ENCODE peak calls at places on chromosome 1, in nine cellular contexts. One of them, this sample, is unnamed.
A peak's percentile ranks its signal among the peaks of the same experiment; 100 is the strongest.

GRCh38 chr1:30038134-30039025 is 685.0 kb downstream of the MATN1 start:
- DNase-seq in nucleus accumbens: no peak
- DNase-seq in HCT116: no peak
- DNase-seq in NCI-H1417: no peak
- DNase-seq in fibroblast of the aortic adventitia: no peak
- DNase-seq in activated CD4-positive, alpha-beta T cell treated with anti-CD3 and anti-CD28 coated beads for 24 hours: no peak
- DNase-seq in SK-MEL-5: no peak
- DNase-seq in Right ventricle myocardium inferior: no peak
- DNase-seq in NCI-H1436: no peak
- DNase-seq in this sample: no peak

GRCh38 chr1:231171623-231172197 is 9.9 kb downstream of the TRIM67 start:
- DNase-seq in Right ventricle myocardium inferior: no peak
- DNase-seq in fibroblast of the aortic adventitia: no peak
- DNase-seq in SK-MEL-5: no peak
- DNase-seq in nucleus accumbens: no peak
- DNase-seq in NCI-H1417: no peak
- DNase-seq in NCI-H1436: no peak
- DNase-seq in HCT116: no peak
- DNase-seq in activated CD4-positive, alpha-beta T cell treated with anti-CD3 and anti-CD28 coated beads for 24 hours: no peak
- DNase-seq in this sample: no peak

GRCh38 chr1:77796695-77797405 is 17.4 kb downstream of the MIGA1 start:
- DNase-seq in SK-MEL-5: peak; percentile 93
- DNase-seq in nucleus accumbens: no peak
- DNase-seq in NCI-H1417: no peak
- DNase-seq in HCT116: no peak
- DNase-seq in activated CD4-positive, alpha-beta T cell treated with anti-CD3 and anti-CD28 coated beads for 24 hours: no peak
- DNase-seq in NCI-H1436: no peak
- DNase-seq in fibroblast of the aortic adventitia: no peak
- DNase-seq in Right ventricle myocardium inferior: no peak
- DNase-seq in this sample: no peak

GRCh38 chr1:76583875-76584477 is 283.3 kb upstream of the ST6GALNAC5 start:
- DNase-seq in NCI-H1417: no peak
- DNase-seq in fibroblast of the aortic adventitia: no peak
- DNase-seq in SK-MEL-5: no peak
- DNase-seq in activated CD4-positive, alpha-beta T cell treated with anti-CD3 and anti-CD28 coated beads for 24 hours: no peak
- DNase-seq in nucleus accumbens: no peak
- DNase-seq in NCI-H1436: no peak
- DNase-seq in Right ventricle myocardium inferior: no peak
- DNase-seq in HCT116: no peak
- DNase-seq in this sample: no peak

GRCh38 chr1:178033019-178033418 is 60.9 kb upstream of the RASAL2 start:
- DNase-seq in Right ventricle myocardium inferior: no peak
- DNase-seq in NCI-H1417: no peak
- DNase-seq in SK-MEL-5: no peak
- DNase-seq in HCT116: no peak
- DNase-seq in fibroblast of the aortic adventitia: no peak
- DNase-seq in nucleus accumbens: no peak
- DNase-seq in NCI-H1436: no peak
- DNase-seq in activated CD4-positive, alpha-beta T cell treated with anti-CD3 and anti-CD28 coated beads for 24 hours: no peak
- DNase-seq in this sample: no peak

GRCh38 chr1:16724718-16725438 is 15.4 kb upstream of the RNU1-4 start:
- DNase-seq in nucleus accumbens: no peak
- DNase-seq in activated CD4-positive, alpha-beta T cell treated with anti-CD3 and anti-CD28 coated beads for 24 hours: no peak
- DNase-seq in SK-MEL-5: no peak
- DNase-seq in fibroblast of the aortic adventitia: no peak
- DNase-seq in NCI-H1417: no peak
- DNase-seq in HCT116: no peak
- DNase-seq in NCI-H1436: no peak
- DNase-seq in Right ventricle myocardium inferior: no peak
- DNase-seq in this sample: no peak

GRCh38 chr1:3584915-3585314 is 26.4 kb downstream of the MEGF6 start:
- DNase-seq in NCI-H1436: no peak
- DNase-seq in NCI-H1417: no peak
- DNase-seq in activated CD4-positive, alpha-beta T cell treated with anti-CD3 and anti-CD28 coated beads for 24 hours: no peak
- DNase-seq in SK-MEL-5: no peak
- DNase-seq in fibroblast of the aortic adventitia: no peak
- DNase-seq in nucleus accumbens: no peak
- DNase-seq in HCT116: no peak
- DNase-seq in Right ventricle myocardium inferior: no peak
- DNase-seq in this sample: no peak

GRCh38 chr1:50080904-50081586 is 27.7 kb upstream of the ELAVL4 start:
- DNase-seq in NCI-H1436: peak; percentile 53
- DNase-seq in activated CD4-positive, alpha-beta T cell treated with anti-CD3 and anti-CD28 coated beads for 24 hours: no peak
- DNase-seq in SK-MEL-5: peak; percentile 57
- DNase-seq in NCI-H1417: peak; percentile 54
- DNase-seq in Right ventricle myocardium inferior: no peak
- DNase-seq in nucleus accumbens: no peak
- DNase-seq in HCT116: no peak
- DNase-seq in fibroblast of the aortic adventitia: no peak
- DNase-seq in this sample: no peak

GRCh38 chr1:246921481-246921880 is 10.3 kb downstream of the AHCTF1 start:
- DNase-seq in nucleus accumbens: no peak
- DNase-seq in Right ventricle myocardium inferior: no peak
- DNase-seq in activated CD4-positive, alpha-beta T cell treated with anti-CD3 and anti-CD28 coated beads for 24 hours: no peak
- DNase-seq in fibroblast of the aortic adventitia: peak; percentile 14
- DNase-seq in SK-MEL-5: no peak
- DNase-seq in NCI-H1436: no peak
- DNase-seq in HCT116: no peak
- DNase-seq in NCI-H1417: no peak
- DNase-seq in this sample: no peak

GRCh38 chr1:60848583-60849188 is 233.7 kb upstream of the NFIA start:
- DNase-seq in Right ventricle myocardium inferior: no peak
- DNase-seq in HCT116: peak; percentile 54
- DNase-seq in SK-MEL-5: peak; percentile 72
- DNase-seq in nucleus accumbens: no peak
- DNase-seq in NCI-H1436: peak; percentile 34
- DNase-seq in activated CD4-positive, alpha-beta T cell treated with anti-CD3 and anti-CD28 coated beads for 24 hours: no peak
- DNase-seq in NCI-H1417: no peak
- DNase-seq in fibroblast of the aortic adventitia: peak; percentile 82
- DNase-seq in this sample: peak; percentile 8

GRCh38 chr1:225425211-225425786 is 2.5 kb downstream of the LBR start:
- DNase-seq in fibroblast of the aortic adventitia: peak; percentile 20
- DNase-seq in HCT116: no peak
- DNase-seq in NCI-H1417: no peak
- DNase-seq in activated CD4-positive, alpha-beta T cell treated with anti-CD3 and anti-CD28 coated beads for 24 hours: no peak
- DNase-seq in SK-MEL-5: no peak
- DNase-seq in NCI-H1436: no peak
- DNase-seq in nucleus accumbens: no peak
- DNase-seq in Right ventricle myocardium inferior: no peak
- DNase-seq in this sample: peak; percentile 88

GRCh38 chr1:225651376-225651871 is 1.5 kb downstream of the ENAH start:
- DNase-seq in activated CD4-positive, alpha-beta T cell treated with anti-CD3 and anti-CD28 coated beads for 24 hours: no peak
- DNase-seq in NCI-H1417: peak; percentile 54
- DNase-seq in NCI-H1436: no peak
- DNase-seq in fibroblast of the aortic adventitia: peak; percentile 63
- DNase-seq in HCT116: no peak
- DNase-seq in Right ventricle myocardium inferior: no peak
- DNase-seq in nucleus accumbens: no peak
- DNase-seq in SK-MEL-5: peak; percentile 35
- DNase-seq in this sample: peak; percentile 57

GRCh38 chr1:227449051-227449450 is 114.3 kb upstream of the ZNF678 start:
- DNase-seq in NCI-H1436: no peak
- DNase-seq in activated CD4-positive, alpha-beta T cell treated with anti-CD3 and anti-CD28 coated beads for 24 hours: no peak
- DNase-seq in HCT116: no peak
- DNase-seq in fibroblast of the aortic adventitia: no peak
- DNase-seq in nucleus accumbens: no peak
- DNase-seq in NCI-H1417: peak; percentile 7
- DNase-seq in Right ventricle myocardium inferior: no peak
- DNase-seq in SK-MEL-5: peak; percentile 60
- DNase-seq in this sample: peak; percentile 43

GRCh38 chr1:153277852-153278251 is 18.4 kb downstream of the LORICRIN start:
- DNase-seq in NCI-H1417: peak; percentile 23
- DNase-seq in activated CD4-positive, alpha-beta T cell treated with anti-CD3 and anti-CD28 coated beads for 24 hours: peak; percentile 24
- DNase-seq in NCI-H1436: no peak
- DNase-seq in SK-MEL-5: peak; percentile 65
- DNase-seq in fibroblast of the aortic adventitia: no peak
- DNase-seq in nucleus accumbens: no peak
- DNase-seq in HCT116: peak; percentile 66
- DNase-seq in Right ventricle myocardium inferior: no peak
- DNase-seq in this sample: peak; percentile 41

GRCh38 chr1:14637233-14637632 is 38.7 kb downstream of the KAZN start:
- DNase-seq in SK-MEL-5: no peak
- DNase-seq in Right ventricle myocardium inferior: no peak
- DNase-seq in fibroblast of the aortic adventitia: no peak
- DNase-seq in nucleus accumbens: no peak
- DNase-seq in activated CD4-positive, alpha-beta T cell treated with anti-CD3 and anti-CD28 coated beads for 24 hours: no peak
- DNase-seq in NCI-H1436: no peak
- DNase-seq in HCT116: no peak
- DNase-seq in NCI-H1417: no peak
- DNase-seq in this sample: no peak

This sample was measured in PC-9.